ENCODE peak calls at places on chromosomes 5 and 9, in six cellular contexts. One of them, this sample, is unnamed.
A peak's percentile ranks its signal among the peaks of the same experiment; 100 is the strongest.

GRCh38 chr9:130662099-130662926 is 2.1 kb upstream of the PRDM12 start:
- DNase-seq in H7: peak; percentile 87
- DNase-seq in body of pancreas: no peak
- DNase-seq in HCT116: no peak
- DNase-seq in heart right ventricle: no peak
- DNase-seq in bronchial epithelial cell: no peak
- DNase-seq in this sample: no peak

GRCh38 chr5:53472279-53472678 is 8.2 kb upstream of the FST start:
- DNase-seq in heart right ventricle: no peak
- DNase-seq in HCT116: no peak
- DNase-seq in H7: no peak
- DNase-seq in bronchial epithelial cell: peak; percentile 73
- DNase-seq in body of pancreas: no peak
- DNase-seq in this sample: no peak

GRCh38 chr9:22111871-22112247 is 102.8 kb upstream of the CDKN2B start:
- DNase-seq in heart right ventricle: no peak
- DNase-seq in bronchial epithelial cell: peak; percentile 72
- DNase-seq in H7: no peak
- DNase-seq in body of pancreas: no peak
- DNase-seq in HCT116: no peak
- DNase-seq in this sample: no peak

GRCh38 chr5:139105621-139106071 is 92.5 kb downstream of the SIL1 start:
- DNase-seq in body of pancreas: peak; percentile 20
- DNase-seq in bronchial epithelial cell: no peak
- DNase-seq in heart right ventricle: no peak
- DNase-seq in H7: peak; percentile 48
- DNase-seq in HCT116: no peak
- DNase-seq in this sample: no peak

GRCh38 chr5:103895738-103896137 is 333.1 kb upstream of the NUDT12 start:
- DNase-seq in HCT116: no peak
- DNase-seq in bronchial epithelial cell: no peak
- DNase-seq in body of pancreas: no peak
- DNase-seq in H7: no peak
- DNase-seq in heart right ventricle: no peak
- DNase-seq in this sample: no peak

GRCh38 chr9:15475923-15476536 is 34.7 kb downstream of the PSIP1 start:
- DNase-seq in heart right ventricle: no peak
- DNase-seq in H7: no peak
- DNase-seq in body of pancreas: no peak
- DNase-seq in HCT116: no peak
- DNase-seq in bronchial epithelial cell: no peak
- DNase-seq in this sample: no peak

GRCh38 chr9:96175001-96175400 is 127.0 kb downstream of the HSD17B3 start:
- DNase-seq in HCT116: no peak
- DNase-seq in heart right ventricle: no peak
- DNase-seq in body of pancreas: no peak
- DNase-seq in bronchial epithelial cell: no peak
- DNase-seq in H7: no peak
- DNase-seq in this sample: peak; percentile 70

GRCh38 chr9:504921-505821 is 290.5 kb downstream of the DOCK8 start:
- DNase-seq in H7: peak; percentile 81
- DNase-seq in heart right ventricle: peak; percentile 14
- DNase-seq in HCT116: no peak
- DNase-seq in body of pancreas: peak; percentile 28
- DNase-seq in bronchial epithelial cell: peak; percentile 40
- DNase-seq in this sample: peak; percentile 30

GRCh38 chr5:120062515-120062917 is 401.6 kb upstream of the PRR16 start:
- DNase-seq in HCT116: no peak
- DNase-seq in H7: no peak
- DNase-seq in heart right ventricle: no peak
- DNase-seq in bronchial epithelial cell: peak; percentile 36
- DNase-seq in body of pancreas: no peak
- DNase-seq in this sample: no peak

GRCh38 chr9:92561374-92562329 is 25.9 kb upstream of the ECM2 start:
- DNase-seq in bronchial epithelial cell: peak; percentile 23
- DNase-seq in heart right ventricle: no peak
- DNase-seq in H7: no peak
- DNase-seq in body of pancreas: no peak
- DNase-seq in HCT116: no peak
- DNase-seq in this sample: no peak

GRCh38 chr5:39283231-39283818 is 64.0 kb upstream of the FYB1 start:
- DNase-seq in bronchial epithelial cell: peak; percentile 75
- DNase-seq in heart right ventricle: peak; percentile 34
- DNase-seq in H7: peak; percentile 68
- DNase-seq in HCT116: peak; percentile 12
- DNase-seq in body of pancreas: peak; percentile 62
- DNase-seq in this sample: peak; percentile 66

GRCh38 chr5:126422994-126423788 is at the start of gene GRAMD2B:
- DNase-seq in H7: peak; percentile 81
- DNase-seq in bronchial epithelial cell: peak; percentile 91
- DNase-seq in body of pancreas: peak; percentile 92
- DNase-seq in heart right ventricle: peak; percentile 89
- DNase-seq in HCT116: peak; percentile 83
- DNase-seq in this sample: peak; percentile 86

GRCh38 chr9:9790216-9790872 is 822.5 kb downstream of the PTPRD start:
- DNase-seq in body of pancreas: peak; percentile 38
- DNase-seq in HCT116: no peak
- DNase-seq in bronchial epithelial cell: peak; percentile 23
- DNase-seq in heart right ventricle: no peak
- DNase-seq in H7: peak; percentile 29
- DNase-seq in this sample: peak; percentile 40

GRCh38 chr9:18941060-18941746 is 91.8 kb downstream of the SAXO1 start:
- DNase-seq in heart right ventricle: no peak
- DNase-seq in body of pancreas: no peak
- DNase-seq in HCT116: no peak
- DNase-seq in bronchial epithelial cell: no peak
- DNase-seq in H7: no peak
- DNase-seq in this sample: no peak

GRCh38 chr9:27365977-27366376 is 69.0 kb upstream of the EQTN start:
- DNase-seq in heart right ventricle: no peak
- DNase-seq in body of pancreas: no peak
- DNase-seq in HCT116: no peak
- DNase-seq in bronchial epithelial cell: no peak
- DNase-seq in H7: no peak
- DNase-seq in this sample: no peak

GRCh38 chr9:127854169-127854833 is at the start of gene ENG:
- DNase-seq in HCT116: no peak
- DNase-seq in body of pancreas: peak; percentile 60
- DNase-seq in heart right ventricle: peak; percentile 90
- DNase-seq in H7: peak; percentile 86
- DNase-seq in bronchial epithelial cell: peak; percentile 10
- DNase-seq in this sample: no peak

GRCh38 chr9:36217256-36217968 is 26.7 kb downstream of the CLTA start:
- DNase-seq in heart right ventricle: no peak
- DNase-seq in HCT116: no peak
- DNase-seq in H7: no peak
- DNase-seq in body of pancreas: no peak
- DNase-seq in bronchial epithelial cell: no peak
- DNase-seq in this sample: no peak

GRCh38 chr5:2335727-2336515 is 415.6 kb downstream of the IRX2 start:
- DNase-seq in bronchial epithelial cell: no peak
- DNase-seq in body of pancreas: no peak
- DNase-seq in heart right ventricle: no peak
- DNase-seq in H7: no peak
- DNase-seq in HCT116: no peak
- DNase-seq in this sample: no peak

GRCh38 chr5:178355662-178356061 is 123.1 kb upstream of the PHYKPL start:
- DNase-seq in body of pancreas: no peak
- DNase-seq in HCT116: no peak
- DNase-seq in H7: no peak
- DNase-seq in heart right ventricle: no peak
- DNase-seq in bronchial epithelial cell: no peak
- DNase-seq in this sample: no peak

GRCh38 chr9:10488937-10489336 is 123.9 kb downstream of the PTPRD start:
- DNase-seq in H7: no peak
- DNase-seq in HCT116: no peak
- DNase-seq in bronchial epithelial cell: no peak
- DNase-seq in body of pancreas: no peak
- DNase-seq in heart right ventricle: no peak
- DNase-seq in this sample: no peak

GRCh38 chr9:107425110-107426025 is 64.2 kb downstream of the KLF4 start:
- DNase-seq in bronchial epithelial cell: peak; percentile 36
- DNase-seq in H7: peak; percentile 82
- DNase-seq in heart right ventricle: peak; percentile 76
- DNase-seq in HCT116: peak; percentile 50
- DNase-seq in body of pancreas: peak; percentile 76
- DNase-seq in this sample: peak; percentile 37

GRCh38 chr5:170434953-170435605 is 45.9 kb upstream of the KCNMB1 start:
- DNase-seq in heart right ventricle: peak; percentile 43
- DNase-seq in bronchial epithelial cell: peak; percentile 23
- DNase-seq in H7: peak; percentile 93
- DNase-seq in HCT116: peak; percentile 32
- DNase-seq in body of pancreas: peak; percentile 61
- DNase-seq in this sample: peak; percentile 32

GRCh38 chr9:133672503-133673259 is 36.5 kb downstream of the DBH start:
- DNase-seq in HCT116: no peak
- DNase-seq in bronchial epithelial cell: no peak
- DNase-seq in H7: no peak
- DNase-seq in body of pancreas: no peak
- DNase-seq in heart right ventricle: no peak
- DNase-seq in this sample: no peak

GRCh38 chr5:13692172-13692571 is 252.3 kb downstream of the DNAH5 start:
- DNase-seq in body of pancreas: no peak
- DNase-seq in H7: no peak
- DNase-seq in heart right ventricle: no peak
- DNase-seq in bronchial epithelial cell: no peak
- DNase-seq in HCT116: no peak
- DNase-seq in this sample: no peak

GRCh38 chr5:58411372-58411771 is 48.5 kb downstream of the PLK2 start:
- DNase-seq in bronchial epithelial cell: peak; percentile 81
- DNase-seq in H7: no peak
- DNase-seq in body of pancreas: no peak
- DNase-seq in HCT116: no peak
- DNase-seq in heart right ventricle: no peak
- DNase-seq in this sample: no peak

GRCh38 chr9:14417230-14417629 is 103.3 kb upstream of the NFIB start:
- DNase-seq in HCT116: no peak
- DNase-seq in heart right ventricle: no peak
- DNase-seq in H7: no peak
- DNase-seq in body of pancreas: no peak
- DNase-seq in bronchial epithelial cell: peak; percentile 12
- DNase-seq in this sample: no peak

GRCh38 chr9:4299006-4299795 is 667 bp downstream of the GLIS3 start:
- DNase-seq in heart right ventricle: peak; percentile 16
- DNase-seq in H7: peak; percentile 78
- DNase-seq in bronchial epithelial cell: no peak
- DNase-seq in HCT116: no peak
- DNase-seq in body of pancreas: peak; percentile 26
- DNase-seq in this sample: peak; percentile 24

GRCh38 chr5:136012041-136012804 is 16.6 kb upstream of the TGFBI start:
- DNase-seq in bronchial epithelial cell: peak; percentile 91
- DNase-seq in HCT116: no peak
- DNase-seq in body of pancreas: no peak
- DNase-seq in H7: no peak
- DNase-seq in heart right ventricle: no peak
- DNase-seq in this sample: peak; percentile 25

GRCh38 chr5:88671808-88672499 is 211.0 kb downstream of the MEF2C start:
- DNase-seq in body of pancreas: no peak
- DNase-seq in HCT116: no peak
- DNase-seq in H7: peak; percentile 88
- DNase-seq in bronchial epithelial cell: no peak
- DNase-seq in heart right ventricle: no peak
- DNase-seq in this sample: no peak
- H3K27me3 ChIP-seq in body of pancreas: no peaks in the 10 kb centered on the region
- H3K27me3 ChIP-seq in HCT116: no peaks in the 10 kb centered on the region
- H3K27me3 ChIP-seq in H7: peaks cover 80% of the 10 kb centered on the region
- H3K27me3 ChIP-seq in bronchial epithelial cell: peaks cover 44% of the 10 kb centered on the region
- H3K27me3 ChIP-seq in heart right ventricle: peaks cover 47% of the 10 kb centered on the region
- H3K27me3 ChIP-seq in this sample: peaks cover 23% of the 10 kb centered on the region

DNA sequence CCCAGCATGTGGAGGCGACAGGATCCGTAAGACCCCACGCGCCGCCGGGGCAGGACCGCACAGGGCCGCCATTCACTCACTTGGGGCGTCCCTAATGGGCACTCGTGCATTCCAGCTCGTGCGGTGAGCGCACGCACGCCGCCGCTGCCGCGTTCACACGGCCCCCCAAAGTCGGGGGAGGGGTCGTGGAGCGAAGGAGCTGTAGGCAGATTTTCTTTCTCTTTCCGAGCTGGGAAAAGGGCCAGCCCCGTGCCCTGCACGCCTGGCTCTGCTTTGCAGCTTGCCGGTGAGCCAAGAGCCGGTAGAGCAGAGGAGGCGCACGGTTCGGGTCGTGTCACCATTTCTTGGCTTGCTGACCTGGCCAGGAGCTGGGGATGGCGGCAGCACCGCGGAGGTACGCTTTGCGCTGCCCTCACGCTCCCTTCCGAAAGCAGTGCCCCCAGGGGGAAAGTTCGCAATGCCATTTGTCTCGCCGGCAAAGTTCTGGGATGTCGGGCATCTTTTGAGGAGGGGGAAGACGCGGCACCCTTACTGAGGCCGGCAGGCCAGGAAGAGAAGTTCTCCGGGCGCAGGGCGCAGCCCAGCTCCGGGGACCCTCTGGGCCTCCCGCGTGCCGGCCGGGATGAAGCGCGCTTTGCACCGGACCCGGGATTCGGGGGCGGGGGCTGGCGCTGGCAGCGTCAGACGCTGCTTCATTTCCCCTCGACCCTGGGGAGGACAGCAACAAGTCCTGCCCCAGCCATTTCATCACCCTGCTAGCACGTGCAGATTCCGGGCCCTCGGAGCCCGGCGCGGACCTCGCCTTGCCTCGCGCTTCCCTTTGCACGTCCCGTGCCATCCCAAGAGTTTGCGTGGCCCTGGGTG is 898 bp downstream of the STC2 start:
- DNase-seq in H7: peak; percentile 82
- DNase-seq in heart right ventricle: no peak
- DNase-seq in body of pancreas: peak; percentile 27
- DNase-seq in bronchial epithelial cell: no peak
- DNase-seq in HCT116: no peak
- DNase-seq in this sample: no peak
- H3K4me3 ChIP-seq in H7: peak overlapping the region; percentile 91
- H3K4me3 ChIP-seq in heart right ventricle: peak overlapping the region; percentile 62
- H3K4me3 ChIP-seq in body of pancreas: peak overlapping the region; percentile 47
- H3K4me3 ChIP-seq in bronchial epithelial cell: peak overlapping the region; percentile 85
- H3K4me3 ChIP-seq in HCT116: peak overlapping the region; percentile 96
- H3K4me3 ChIP-seq in this sample: no peak overlapping the region

GRCh38 chr9:98709968-98710965 is 1.5 kb upstream of the GABBR2 start:
- DNase-seq in HCT116: no peak
- DNase-seq in bronchial epithelial cell: peak; percentile 29
- DNase-seq in H7: no peak
- DNase-seq in body of pancreas: peak; percentile 5
- DNase-seq in heart right ventricle: peak; percentile 26
- DNase-seq in this sample: peak; percentile 6
- H3K27me3 ChIP-seq in HCT116: peaks cover 17% of the 10 kb centered on the region
- H3K27me3 ChIP-seq in bronchial epithelial cell: peaks cover 36% of the 10 kb centered on the region
- H3K27me3 ChIP-seq in H7: peaks cover 51% of the 10 kb centered on the region
- H3K27me3 ChIP-seq in body of pancreas: no peaks in the 10 kb centered on the region
- H3K27me3 ChIP-seq in heart right ventricle: peaks cover 13% of the 10 kb centered on the region
- H3K27me3 ChIP-seq in this sample: peaks cover 20% of the 10 kb centered on the region

DNA sequence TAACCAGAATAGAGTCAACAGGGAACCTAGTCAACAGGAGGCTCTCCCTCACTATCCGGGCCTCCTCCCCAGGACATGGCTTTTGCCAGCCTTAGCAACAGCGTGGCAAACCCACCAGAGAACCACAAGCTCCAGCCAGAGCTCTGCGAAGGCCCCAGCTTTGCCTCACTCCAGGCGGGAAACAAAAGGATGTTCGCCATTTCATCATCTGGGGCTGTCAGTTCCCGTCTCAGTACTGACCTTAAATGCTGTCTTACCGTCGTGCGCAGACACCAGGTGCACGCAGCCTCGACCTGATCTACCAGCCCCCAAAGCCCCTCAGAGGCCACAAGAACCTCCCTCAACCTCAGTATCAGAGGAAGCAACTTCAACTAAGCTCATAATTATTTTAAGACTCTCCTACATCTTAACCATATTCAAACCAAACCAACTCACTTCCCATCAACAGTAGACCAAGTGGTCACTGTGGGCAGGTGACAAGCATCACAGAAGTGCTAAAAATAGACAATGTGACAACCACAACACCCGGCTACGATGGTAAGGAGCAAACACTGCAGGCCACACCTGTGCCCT is 71.4 kb downstream of the SEMA4D start:
- DNase-seq in HCT116: no peak
- DNase-seq in bronchial epithelial cell: no peak
- DNase-seq in H7: no peak
- DNase-seq in body of pancreas: no peak
- DNase-seq in heart right ventricle: no peak
- DNase-seq in this sample: peak; percentile 15
- H3K4me3 ChIP-seq in HCT116: no peak overlapping the region
- H3K4me3 ChIP-seq in bronchial epithelial cell: no peak overlapping the region
- H3K4me3 ChIP-seq in H7: no peak overlapping the region
- H3K4me3 ChIP-seq in body of pancreas: no peak overlapping the region
- H3K4me3 ChIP-seq in heart right ventricle: no peak overlapping the region
- H3K4me3 ChIP-seq in this sample: no peak overlapping the region

This sample was measured in small intestine.